ENCODE peak calls at places on chromosomes 12 and 14, in nine cellular contexts. Z, O, G, I, E, H, M, F and W are unnamed samples.

GRCh38 chr12:105363890-105364289 is 33.4 kb downstream of the C12orf75 start:
- DNase-seq in Z (no peak), O (no peak), G (no peak), I (no peak), E (no peak), H (no peak), M (no peak), F (no peak), W (no peak)

GRCh38 chr12:43957732-43958131 is 121.9 kb downstream of the TMEM117 start:
- DNase-seq in Z (no peak), O (peak; percentile 12), G (peak; percentile 52), I (no peak), E (peak; percentile 72), H (no peak), M (no peak), F (no peak), W (no peak)

GRCh38 chr12:3646561-3647241 is 106.2 kb downstream of the CRACR2A start:
- DNase-seq in Z (no peak), O (no peak), G (no peak), I (no peak), E (no peak), H (no peak), M (no peak), F (peak; percentile 79), W (no peak)

GRCh38 chr12:106431839-106432411 is 74.4 kb downstream of the POLR3B start:
- DNase-seq in Z (no peak), O (no peak), G (no peak), I (no peak), E (no peak), H (no peak), M (no peak), F (no peak), W (no peak)

GRCh38 chr14:93789366-93790130 is 1.3 kb upstream of the PRIMA1 start:
- DNase-seq in Z (no peak), O (no peak), G (peak; percentile 42), I (no peak), E (peak; percentile 42), H (no peak), M (no peak), F (no peak), W (no peak)

GRCh38 chr12:116432321-116432750 is 126.8 kb upstream of the MAP1LC3B2 start:
- DNase-seq in Z (peak; percentile 44), O (no peak), G (no peak), I (no peak), E (no peak), H (no peak), M (peak; percentile 43), F (peak; percentile 41), W (no peak)

GRCh38 chr14:65482769-65483438 is 70.4 kb downstream of the FUT8 start:
- DNase-seq in Z (no peak), O (no peak), G (no peak), I (no peak), E (peak; percentile 18), H (no peak), M (no peak), F (peak; percentile 11), W (no peak)

GRCh38 chr12:109910969-109911348 is 10.9 kb downstream of the TCHP start:
- DNase-seq in Z (no peak), O (no peak), G (peak; percentile 71), I (no peak), E (peak; percentile 93), H (no peak), M (no peak), F (no peak), W (no peak)

GRCh38 chr12:106248849-106249371 is 1.1 kb upstream of the CKAP4 start:
- DNase-seq in Z (no peak), O (peak; percentile 16), G (no peak), I (no peak), E (no peak), H (no peak), M (no peak), F (no peak), W (no peak)

GRCh38 chr12:98424726-98425401 is 90.5 kb upstream of the TMPO start:
- DNase-seq in Z (peak; percentile 51), O (peak; percentile 39), G (peak; percentile 70), I (peak; percentile 56), E (peak; percentile 85), H (peak; percentile 91), M (peak; percentile 51), F (peak; percentile 69), W (peak; percentile 50)

GRCh38 chr12:78560633-78561032 is 303.9 kb upstream of the SYT1 start:
- DNase-seq in Z (no peak), O (no peak), G (no peak), I (no peak), E (no peak), H (no peak), M (no peak), F (no peak), W (no peak)

GRCh38 chr12:30953946-30954766 is 27.6 kb downstream of the TSPAN11 start:
- DNase-seq in Z (no peak), O (no peak), G (no peak), I (no peak), E (no peak), H (peak; percentile 43), M (no peak), F (no peak), W (no peak)

GRCh38 chr14:68791078-68791983 is 1.5 kb downstream of the ZFP36L1 start:
- DNase-seq in Z (no peak), O (no peak), G (no peak), I (peak; percentile 16), E (peak; percentile 43), H (no peak), M (peak; percentile 26), F (no peak), W (no peak)

GRCh38 chr12:109764776-109765492 is 51.3 kb downstream of the FAM222A start:
- DNase-seq in Z (no peak), O (no peak), G (peak; percentile 28), I (no peak), E (no peak), H (no peak), M (no peak), F (no peak), W (no peak)

GRCh38 chr14:34843011-34843554 is 32.1 kb downstream of the BAZ1A start:
- DNase-seq in Z (no peak), O (no peak), G (peak; percentile 11), I (no peak), E (no peak), H (no peak), M (no peak), F (no peak), W (peak; percentile 16)

GRCh38 chr14:71321556-71322315 is 414.5 kb downstream of the PCNX1 start:
- DNase-seq in Z (no peak), O (no peak), G (no peak), I (no peak), E (peak; percentile 89), H (peak; percentile 93), M (peak; percentile 25), F (peak; percentile 13), W (peak; percentile 37)

GRCh38 chr12:123057505-123058265 is 77.2 kb downstream of the ARL6IP4 start:
- DNase-seq in Z (peak; percentile 80), O (no peak), G (no peak), I (no peak), E (no peak), H (no peak), M (no peak), F (no peak), W (no peak)

GRCh38 chr12:121538699-121539061 is 42.1 kb downstream of the KDM2B start:
- DNase-seq in Z (no peak), O (no peak), G (no peak), I (no peak), E (peak; percentile 72), H (peak; percentile 50), M (no peak), F (no peak), W (no peak)

GRCh38 chr14:30896435-30896834 is 22.1 kb downstream of the COCH start:
- DNase-seq in Z (no peak), O (no peak), G (no peak), I (no peak), E (no peak), H (no peak), M (no peak), F (no peak), W (no peak)

GRCh38 chr14:106844608-106845285 is 1318.4 kb downstream of the TMEM121 start:
- DNase-seq in Z (peak; percentile 76), O (peak; percentile 68), G (peak; percentile 58), I (peak; percentile 86), E (no peak), H (no peak), M (peak; percentile 26), F (peak; percentile 11), W (peak; percentile 46)

GRCh38 chr12:121224591-121224990 is 14.7 kb downstream of the P2RX4 start:
- DNase-seq in Z (no peak), O (no peak), G (peak; percentile 11), I (peak; percentile 66), E (no peak), H (no peak), M (no peak), F (no peak), W (no peak)

GRCh38 chr12:110022980-110023633 is 23.9 kb downstream of the ANKRD13A start:
- DNase-seq in Z (no peak), O (no peak), G (no peak), I (no peak), E (peak; percentile 21), H (no peak), M (no peak), F (no peak), W (no peak)

GRCh38 chr12:49557187-49557916 is 10.6 kb downstream of the MCRS1 start:
- DNase-seq in Z (no peak), O (no peak), G (peak; percentile 33), I (no peak), E (no peak), H (no peak), M (no peak), F (no peak), W (no peak)
- H3K36me3 ChIP-seq in Z (peaks cover 53% of the 10 kb centered on the region), O (peaks cover 43% of the 10 kb centered on the region), G (peaks cover 45% of the 10 kb centered on the region), I (no peaks in the 10 kb centered on the region), E (peaks cover 21% of the 10 kb centered on the region), H (peaks cover 16% of the 10 kb centered on the region), M (no peaks in the 10 kb centered on the region), F (peaks cover 38% of the 10 kb centered on the region), W (peaks cover 12% of the 10 kb centered on the region)

DNA sequence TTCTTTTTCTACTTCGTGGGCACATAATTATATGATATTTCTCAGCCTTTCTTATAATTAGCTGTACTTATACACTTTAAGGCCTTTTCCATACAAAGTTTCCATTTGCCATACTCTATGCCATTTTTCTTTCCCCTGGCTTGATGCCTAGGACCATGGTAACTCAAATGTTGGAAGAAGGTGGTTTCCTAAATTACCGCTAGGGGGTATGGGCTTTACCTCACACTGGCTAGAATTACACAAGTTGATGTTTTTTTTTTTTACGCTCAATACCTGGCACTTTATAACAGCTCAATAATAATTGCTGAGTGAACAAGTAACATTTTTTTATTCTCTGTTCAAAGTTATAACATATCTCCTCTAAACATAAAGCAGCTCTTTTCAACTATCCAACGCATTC is 306.8 kb upstream of the LRFN5 start:
- DNase-seq in Z (no peak), O (no peak), G (no peak), I (no peak), E (peak; percentile 61), H (no peak), M (no peak), F (no peak), W (no peak)
- TF ChIP-seq CTCF in Z (no peak), O (no peak), G (no peak), I (no peak), E (peak; percentile 57), H (no peak), M (no peak), F (no peak), W (no peak)

GRCh38 chr14:103739466-103739792 is 23.8 kb downstream of the ZFYVE21 start:
- DNase-seq in Z (no peak), O (no peak), G (no peak), I (no peak), E (no peak), H (no peak), M (no peak), F (no peak), W (no peak)
- H3K36me3 ChIP-seq in Z (peaks cover 49% of the 10 kb centered on the region), O (peaks cover 34% of the 10 kb centered on the region), G (peaks cover 31% of the 10 kb centered on the region), I (no peaks in the 10 kb centered on the region), E (no peaks in the 10 kb centered on the region), H (no peaks in the 10 kb centered on the region), M (no peaks in the 10 kb centered on the region), F (peaks cover 51% of the 10 kb centered on the region), W (no peaks in the 10 kb centered on the region)

GRCh38 chr12:117671734-117672133 is 297.1 kb downstream of the KSR2 start:
- DNase-seq in Z (no peak), O (no peak), G (peak; percentile 55), I (no peak), E (peak; percentile 91), H (no peak), M (no peak), F (peak; percentile 44), W (peak; percentile 27)
- TF ChIP-seq CTCF in Z (no peak), O (peak; percentile 39), G (peak; percentile 64), I (no peak), E (peak; percentile 93), H (peak; percentile 60), M (no peak), F (no peak), W (peak; percentile 36)